ENCODE peak calls at places on chromosomes 5 and 9, in six cellular contexts. One of them, this sample, is unnamed.

GRCh38 chr5:151123897-151124751 is 33.5 kb downstream of the ANXA6 start:
- DNase-seq in psoas muscle: peak; percentile 88
- DNase-seq in AG09309: no peak
- DNase-seq in fibroblast of the aortic adventitia: no peak
- DNase-seq in RWPE2: no peak
- DNase-seq in kidney: peak; percentile 88
- DNase-seq in this sample: no peak

GRCh38 chr9:134660407-134660806 is 18.8 kb downstream of the COL5A1 start:
- DNase-seq in AG09309: no peak
- DNase-seq in psoas muscle: no peak
- DNase-seq in kidney: no peak
- DNase-seq in fibroblast of the aortic adventitia: no peak
- DNase-seq in RWPE2: no peak
- DNase-seq in this sample: no peak

GRCh38 chr9:21160178-21160577 is 6.3 kb downstream of the IFNA21 start:
- DNase-seq in RWPE2: no peak
- DNase-seq in fibroblast of the aortic adventitia: no peak
- DNase-seq in psoas muscle: no peak
- DNase-seq in kidney: no peak
- DNase-seq in AG09309: no peak
- DNase-seq in this sample: no peak

GRCh38 chr5:6567068-6567467 is 65.8 kb downstream of the NSUN2 start:
- DNase-seq in psoas muscle: no peak
- DNase-seq in fibroblast of the aortic adventitia: no peak
- DNase-seq in AG09309: no peak
- DNase-seq in kidney: no peak
- DNase-seq in RWPE2: no peak
- DNase-seq in this sample: no peak

GRCh38 chr9:463455-464125 is 248.9 kb downstream of the DOCK8 start:
- DNase-seq in RWPE2: no peak
- DNase-seq in kidney: no peak
- DNase-seq in fibroblast of the aortic adventitia: no peak
- DNase-seq in psoas muscle: no peak
- DNase-seq in AG09309: no peak
- DNase-seq in this sample: no peak

GRCh38 chr5:57655228-57655627 is 172.6 kb upstream of the ACTBL2 start:
- DNase-seq in AG09309: no peak
- DNase-seq in kidney: no peak
- DNase-seq in RWPE2: no peak
- DNase-seq in psoas muscle: no peak
- DNase-seq in fibroblast of the aortic adventitia: no peak
- DNase-seq in this sample: no peak

GRCh38 chr5:53503819-53504218 is 23.4 kb downstream of the FST start:
- DNase-seq in kidney: no peak
- DNase-seq in AG09309: no peak
- DNase-seq in RWPE2: no peak
- DNase-seq in fibroblast of the aortic adventitia: peak; percentile 67
- DNase-seq in psoas muscle: no peak
- DNase-seq in this sample: no peak

GRCh38 chr9:87148391-87149237 is 201.3 kb upstream of the GAS1 start:
- DNase-seq in kidney: peak; percentile 94
- DNase-seq in RWPE2: no peak
- DNase-seq in AG09309: no peak
- DNase-seq in fibroblast of the aortic adventitia: peak; percentile 76
- DNase-seq in psoas muscle: peak; percentile 92
- DNase-seq in this sample: peak; percentile 52

GRCh38 chr5:59236448-59236847 is 653.6 kb downstream of the RAB3C start:
- DNase-seq in AG09309: no peak
- DNase-seq in kidney: no peak
- DNase-seq in RWPE2: no peak
- DNase-seq in psoas muscle: peak; percentile 80
- DNase-seq in fibroblast of the aortic adventitia: no peak
- DNase-seq in this sample: no peak

GRCh38 chr9:6930827-6931226 is 173.1 kb downstream of the KDM4C start:
- DNase-seq in psoas muscle: no peak
- DNase-seq in fibroblast of the aortic adventitia: peak; percentile 67
- DNase-seq in AG09309: no peak
- DNase-seq in RWPE2: no peak
- DNase-seq in kidney: no peak
- DNase-seq in this sample: no peak

GRCh38 chr5:77892061-77893010 is 116.2 kb upstream of the TBCA start:
- DNase-seq in AG09309: no peak
- DNase-seq in kidney: no peak
- DNase-seq in fibroblast of the aortic adventitia: no peak
- DNase-seq in psoas muscle: no peak
- DNase-seq in RWPE2: no peak
- DNase-seq in this sample: no peak

GRCh38 chr9:80143899-80144298 is 572.1 kb downstream of the TLE4 start:
- DNase-seq in psoas muscle: no peak
- DNase-seq in kidney: no peak
- DNase-seq in AG09309: no peak
- DNase-seq in fibroblast of the aortic adventitia: no peak
- DNase-seq in RWPE2: no peak
- DNase-seq in this sample: no peak

GRCh38 chr5:168978015-168978414 is 322.9 kb downstream of the SLIT3 start:
- DNase-seq in fibroblast of the aortic adventitia: peak; percentile 85
- DNase-seq in RWPE2: no peak
- DNase-seq in kidney: no peak
- DNase-seq in psoas muscle: no peak
- DNase-seq in AG09309: peak; percentile 81
- DNase-seq in this sample: no peak

GRCh38 chr9:87088621-87089020 is 141.3 kb upstream of the GAS1 start:
- DNase-seq in fibroblast of the aortic adventitia: no peak
- DNase-seq in psoas muscle: no peak
- DNase-seq in kidney: no peak
- DNase-seq in AG09309: no peak
- DNase-seq in RWPE2: no peak
- DNase-seq in this sample: no peak

GRCh38 chr5:167912944-167913343 is 378.5 kb upstream of the WWC1 start:
- DNase-seq in psoas muscle: no peak
- DNase-seq in AG09309: no peak
- DNase-seq in RWPE2: no peak
- DNase-seq in fibroblast of the aortic adventitia: peak; percentile 10
- DNase-seq in kidney: no peak
- DNase-seq in this sample: no peak

GRCh38 chr5:159185773-159186172 is 23.6 kb downstream of the RNF145 start:
- DNase-seq in AG09309: no peak
- DNase-seq in fibroblast of the aortic adventitia: no peak
- DNase-seq in psoas muscle: no peak
- DNase-seq in RWPE2: no peak
- DNase-seq in kidney: no peak
- DNase-seq in this sample: no peak

GRCh38 chr9:1869843-1870242 is 145.3 kb upstream of the SMARCA2 start:
- DNase-seq in fibroblast of the aortic adventitia: peak; percentile 1
- DNase-seq in RWPE2: no peak
- DNase-seq in kidney: no peak
- DNase-seq in AG09309: no peak
- DNase-seq in psoas muscle: no peak
- DNase-seq in this sample: peak; percentile 14

GRCh38 chr5:16690243-16690839 is 73.5 kb upstream of the RETREG1 start:
- DNase-seq in RWPE2: no peak
- DNase-seq in fibroblast of the aortic adventitia: peak; percentile 58
- DNase-seq in AG09309: no peak
- DNase-seq in kidney: no peak
- DNase-seq in psoas muscle: no peak
- DNase-seq in this sample: peak; percentile 70

DNA sequence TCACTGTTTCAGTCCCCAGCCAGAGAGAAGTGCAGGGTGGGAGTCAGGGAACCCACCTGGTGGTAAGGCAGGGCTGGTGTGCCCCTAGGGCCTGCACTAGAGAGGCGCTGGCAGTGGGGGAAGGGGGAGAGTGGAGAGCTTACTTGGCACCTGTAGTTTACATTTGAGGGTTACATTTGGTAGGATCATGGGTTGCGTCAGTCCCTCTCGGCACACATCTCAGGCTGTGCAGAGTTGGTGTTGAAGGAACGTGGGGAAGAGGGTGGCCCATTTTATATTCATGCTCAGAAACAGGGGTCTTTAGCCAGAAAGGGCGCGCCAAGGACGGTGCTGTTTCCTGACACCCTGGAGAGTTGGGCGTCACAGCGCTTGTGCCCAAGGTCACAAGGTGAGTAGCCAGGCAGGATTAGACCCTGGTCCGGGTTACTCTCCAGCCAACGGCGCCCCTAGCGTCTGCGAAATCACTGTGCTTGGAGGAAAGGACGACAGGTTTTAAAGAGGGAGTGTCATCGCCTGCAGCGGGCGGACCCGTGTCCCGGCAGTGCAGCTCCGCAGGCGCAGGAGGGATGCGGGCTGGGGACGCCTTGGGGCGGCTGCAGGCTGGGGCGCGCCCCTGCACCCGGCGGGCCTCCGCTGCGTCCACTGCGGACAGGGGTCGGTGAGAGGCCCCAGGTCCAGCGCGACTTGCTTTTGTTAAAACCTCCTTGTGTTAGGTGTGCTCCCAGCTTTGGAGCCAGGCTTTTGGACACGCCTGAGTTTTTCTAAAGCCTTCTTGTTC is 272.6 kb downstream of the FANCC start:
- DNase-seq in kidney: peak; percentile 82
- DNase-seq in fibroblast of the aortic adventitia: no peak
- DNase-seq in AG09309: no peak
- DNase-seq in psoas muscle: peak; percentile 87
- DNase-seq in RWPE2: peak; percentile 79
- DNase-seq in this sample: peak; percentile 62
- TF ChIP-seq CTCF in kidney: peak; percentile 29
- TF ChIP-seq CTCF in fibroblast of the aortic adventitia: no peak
- TF ChIP-seq CTCF in AG09309: peak; percentile 74
- TF ChIP-seq CTCF in psoas muscle: peak; percentile 58
- TF ChIP-seq CTCF in RWPE2: peak; percentile 84
- TF ChIP-seq CTCF in this sample: peak; percentile 78

GRCh38 chr9:127004946-127005769 is 90.6 kb downstream of the RALGPS1 start:
- DNase-seq in kidney: no peak
- DNase-seq in RWPE2: no peak
- DNase-seq in AG09309: no peak
- DNase-seq in fibroblast of the aortic adventitia: peak; percentile 60
- DNase-seq in psoas muscle: no peak
- DNase-seq in this sample: no peak
- TF ChIP-seq CTCF in kidney: no peak
- TF ChIP-seq CTCF in RWPE2: no peak
- TF ChIP-seq CTCF in AG09309: no peak
- TF ChIP-seq CTCF in fibroblast of the aortic adventitia: no peak
- TF ChIP-seq CTCF in psoas muscle: no peak
- TF ChIP-seq CTCF in this sample: no peak

GRCh38 chr5:124206540-124206939 is 539.9 kb downstream of the ZNF608 start:
- DNase-seq in psoas muscle: no peak
- DNase-seq in fibroblast of the aortic adventitia: no peak
- DNase-seq in RWPE2: no peak
- DNase-seq in kidney: no peak
- DNase-seq in AG09309: no peak
- DNase-seq in this sample: no peak
- TF ChIP-seq CTCF in psoas muscle: no peak
- TF ChIP-seq CTCF in fibroblast of the aortic adventitia: no peak
- TF ChIP-seq CTCF in RWPE2: no peak
- TF ChIP-seq CTCF in kidney: no peak
- TF ChIP-seq CTCF in AG09309: no peak
- TF ChIP-seq CTCF in this sample: no peak

GRCh38 chr9:9920425-9920824 is 692.4 kb downstream of the PTPRD start:
- DNase-seq in fibroblast of the aortic adventitia: no peak
- DNase-seq in RWPE2: no peak
- DNase-seq in AG09309: no peak
- DNase-seq in kidney: no peak
- DNase-seq in psoas muscle: no peak
- DNase-seq in this sample: no peak
- TF ChIP-seq CTCF in fibroblast of the aortic adventitia: no peak
- TF ChIP-seq CTCF in RWPE2: no peak
- TF ChIP-seq CTCF in AG09309: no peak
- TF ChIP-seq CTCF in kidney: no peak
- TF ChIP-seq CTCF in psoas muscle: no peak
- TF ChIP-seq CTCF in this sample: peak; percentile 53

DNA sequence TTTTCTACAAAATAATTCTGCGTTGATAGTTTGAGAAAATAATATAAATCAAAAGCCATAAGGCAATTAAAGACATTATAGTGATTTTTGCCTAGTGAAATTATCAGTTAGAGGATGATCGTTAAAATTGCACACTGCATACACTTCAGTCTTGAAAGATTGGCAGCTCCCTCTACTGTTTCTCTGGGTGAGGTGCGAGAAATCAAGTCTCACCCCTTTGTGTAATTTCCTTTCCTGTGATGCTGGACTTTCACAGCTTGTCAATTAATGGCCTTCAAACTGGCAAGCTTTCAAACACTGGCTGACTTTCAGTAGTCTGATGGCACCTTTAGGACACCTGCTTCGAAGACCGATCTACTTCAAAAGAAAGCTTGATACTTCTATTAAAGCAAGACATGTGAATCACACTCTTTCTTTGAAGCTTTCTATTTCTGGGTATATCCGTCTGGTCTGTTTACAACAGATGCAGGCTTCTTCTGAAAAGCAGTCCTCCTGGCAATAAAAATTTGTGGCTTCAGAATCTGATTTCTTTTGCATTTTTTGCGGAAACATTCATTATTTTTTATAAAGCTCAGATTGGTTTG is 706.8 kb upstream of the PTPRD start:
- DNase-seq in AG09309: no peak
- DNase-seq in kidney: no peak
- DNase-seq in psoas muscle: no peak
- DNase-seq in RWPE2: no peak
- DNase-seq in fibroblast of the aortic adventitia: no peak
- DNase-seq in this sample: no peak
- TF ChIP-seq CTCF in AG09309: no peak
- TF ChIP-seq CTCF in kidney: no peak
- TF ChIP-seq CTCF in psoas muscle: no peak
- TF ChIP-seq CTCF in RWPE2: peak; percentile 79
- TF ChIP-seq CTCF in fibroblast of the aortic adventitia: no peak
- TF ChIP-seq CTCF in this sample: peak; percentile 70

DNA sequence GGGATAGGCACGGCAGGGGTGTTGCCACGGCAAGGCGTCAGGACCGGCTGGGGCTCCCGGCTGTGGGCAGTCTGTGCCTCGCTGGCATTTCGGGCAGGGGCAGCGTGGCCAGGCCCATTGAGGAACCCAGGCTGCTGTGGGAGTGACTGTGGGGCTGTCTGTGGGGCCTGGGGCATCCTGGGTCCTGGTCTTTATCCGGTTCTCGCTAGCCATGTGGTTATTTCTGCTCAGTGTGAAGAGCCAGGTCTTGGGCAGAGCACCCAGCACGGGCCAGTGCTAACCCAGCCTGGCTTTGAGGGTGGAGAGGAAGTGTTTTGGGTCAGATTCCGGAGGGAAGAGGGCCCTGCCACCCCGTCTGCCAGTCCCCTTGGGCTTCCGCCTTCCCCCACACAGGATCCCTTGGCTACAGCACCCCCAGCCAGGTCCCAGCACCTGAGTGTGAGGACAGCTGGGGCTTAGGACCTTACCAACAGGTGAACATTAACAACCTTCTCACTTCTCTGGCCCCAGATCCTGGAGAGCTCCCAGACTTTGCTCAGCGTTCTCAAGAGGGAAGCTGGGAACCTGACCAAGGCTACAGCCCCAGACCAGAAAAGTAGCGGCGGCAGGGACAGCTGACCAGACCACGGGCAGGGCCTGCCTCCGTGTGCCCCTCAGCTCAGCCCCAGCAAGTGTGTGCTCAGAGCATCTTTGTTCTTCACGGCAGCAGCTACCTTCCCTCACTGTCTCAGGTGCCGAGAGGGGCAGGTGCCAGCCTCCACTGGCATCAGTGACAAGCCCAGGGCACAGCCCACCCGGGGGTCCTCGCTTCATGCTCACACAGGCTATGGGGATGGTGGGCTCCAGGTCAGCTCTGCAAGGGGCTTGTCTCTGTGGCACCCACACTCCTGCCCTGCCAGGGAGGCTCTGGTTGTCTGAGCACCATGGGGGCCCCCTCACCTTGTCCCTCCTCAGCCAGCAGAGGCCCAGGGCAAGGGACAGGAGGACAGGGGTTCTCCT is 1.1 kb downstream of the SSNA1 start:
- DNase-seq in psoas muscle: no peak
- DNase-seq in fibroblast of the aortic adventitia: no peak
- DNase-seq in RWPE2: no peak
- DNase-seq in kidney: no peak
- DNase-seq in AG09309: no peak
- DNase-seq in this sample: no peak
- TF ChIP-seq CTCF in psoas muscle: no peak
- TF ChIP-seq CTCF in fibroblast of the aortic adventitia: no peak
- TF ChIP-seq CTCF in RWPE2: no peak
- TF ChIP-seq CTCF in kidney: no peak
- TF ChIP-seq CTCF in AG09309: no peak
- TF ChIP-seq CTCF in this sample: no peak

This sample was measured in neural crest cell.